ENCODE peak calls at places on chromosomes 1 and 21, in six cellular contexts. One of them, this sample, is unnamed.

GRCh38 chr1:228180271-228180987 is 14.8 kb downstream of the IBA57 start:
- DNase-seq in heart right ventricle: no peak
- DNase-seq in fibroblast of lung: no peak
- DNase-seq in lower lobe of right lung: no peak
- DNase-seq in MM.1S: peak; percentile 23
- DNase-seq in GM23338: peak; percentile 57
- DNase-seq in this sample: no peak

GRCh38 chr1:209565759-209566678 is 17.5 kb upstream of the CAMK1G start:
- DNase-seq in heart right ventricle: peak; percentile 50
- DNase-seq in fibroblast of lung: peak; percentile 82
- DNase-seq in MM.1S: peak; percentile 88
- DNase-seq in lower lobe of right lung: peak; percentile 76
- DNase-seq in GM23338: peak; percentile 98
- DNase-seq in this sample: peak; percentile 82

GRCh38 chr1:152513081-152513480 is 1.2 kb upstream of the CRCT1 start:
- DNase-seq in fibroblast of lung: no peak
- DNase-seq in heart right ventricle: no peak
- DNase-seq in lower lobe of right lung: no peak
- DNase-seq in MM.1S: no peak
- DNase-seq in GM23338: no peak
- DNase-seq in this sample: no peak

GRCh38 chr1:12040457-12041051 is 21.3 kb downstream of the MIIP start:
- DNase-seq in MM.1S: peak; percentile 42
- DNase-seq in lower lobe of right lung: no peak
- DNase-seq in GM23338: no peak
- DNase-seq in fibroblast of lung: peak; percentile 84
- DNase-seq in heart right ventricle: no peak
- DNase-seq in this sample: no peak

GRCh38 chr1:246072456-246072855 is 434.6 kb downstream of the SMYD3 start:
- DNase-seq in fibroblast of lung: no peak
- DNase-seq in heart right ventricle: no peak
- DNase-seq in GM23338: no peak
- DNase-seq in lower lobe of right lung: no peak
- DNase-seq in MM.1S: no peak
- DNase-seq in this sample: no peak

GRCh38 chr1:14467112-14467511 is 131.4 kb upstream of the KAZN start:
- DNase-seq in lower lobe of right lung: no peak
- DNase-seq in fibroblast of lung: no peak
- DNase-seq in GM23338: no peak
- DNase-seq in heart right ventricle: no peak
- DNase-seq in MM.1S: no peak
- DNase-seq in this sample: no peak

GRCh38 chr1:206575165-206575893 is 36.9 kb downstream of the EIF2D start:
- DNase-seq in lower lobe of right lung: peak; percentile 63
- DNase-seq in fibroblast of lung: peak; percentile 96
- DNase-seq in GM23338: peak; percentile 22
- DNase-seq in MM.1S: peak; percentile 87
- DNase-seq in heart right ventricle: no peak
- DNase-seq in this sample: no peak

GRCh38 chr21:31387560-31388186 is 43.6 kb upstream of the TIAM1 start:
- DNase-seq in GM23338: no peak
- DNase-seq in lower lobe of right lung: no peak
- DNase-seq in MM.1S: no peak
- DNase-seq in heart right ventricle: no peak
- DNase-seq in fibroblast of lung: no peak
- DNase-seq in this sample: no peak

GRCh38 chr1:60052634-60053033 is 20.9 kb downstream of the C1orf87 start:
- DNase-seq in GM23338: no peak
- DNase-seq in fibroblast of lung: no peak
- DNase-seq in heart right ventricle: no peak
- DNase-seq in MM.1S: no peak
- DNase-seq in lower lobe of right lung: no peak
- DNase-seq in this sample: no peak

GRCh38 chr1:149845416-149845815 is 54.0 kb upstream of the BOLA1 start:
- DNase-seq in heart right ventricle: no peak
- DNase-seq in fibroblast of lung: peak; percentile 3
- DNase-seq in GM23338: peak; percentile 81
- DNase-seq in MM.1S: peak; percentile 5
- DNase-seq in lower lobe of right lung: no peak
- DNase-seq in this sample: no peak

GRCh38 chr1:54887665-54888071 is 673 bp upstream of the DHCR24 start:
- DNase-seq in fibroblast of lung: no peak
- DNase-seq in MM.1S: no peak
- DNase-seq in lower lobe of right lung: peak; percentile 71
- DNase-seq in GM23338: no peak
- DNase-seq in heart right ventricle: no peak
- DNase-seq in this sample: no peak

GRCh38 chr1:169949139-169949538 is 55.4 kb upstream of the SCYL3 start:
- DNase-seq in lower lobe of right lung: no peak
- DNase-seq in heart right ventricle: no peak
- DNase-seq in fibroblast of lung: peak; percentile 49
- DNase-seq in MM.1S: no peak
- DNase-seq in GM23338: no peak
- DNase-seq in this sample: no peak
- H3K4me1 ChIP-seq in lower lobe of right lung: no peaks in the 10 kb centered on the region
- H3K4me1 ChIP-seq in heart right ventricle: no peaks in the 10 kb centered on the region
- H3K4me1 ChIP-seq in fibroblast of lung: no peaks in the 10 kb centered on the region
- H3K4me1 ChIP-seq in MM.1S: peaks cover 7% of the 10 kb centered on the region
- H3K4me1 ChIP-seq in GM23338: peaks cover 11% of the 10 kb centered on the region
- H3K4me1 ChIP-seq in this sample: no peaks in the 10 kb centered on the region

GRCh38 chr1:169106921-169107672 is 607 bp downstream of the ATP1B1 start:
- DNase-seq in GM23338: peak; percentile 52
- DNase-seq in heart right ventricle: peak; percentile 38
- DNase-seq in lower lobe of right lung: peak; percentile 61
- DNase-seq in MM.1S: peak; percentile 25
- DNase-seq in fibroblast of lung: peak; percentile 40
- DNase-seq in this sample: no peak

GRCh38 chr1:169108897-169109560 is 2.5 kb downstream of the ATP1B1 start:
- DNase-seq in MM.1S: no peak
- DNase-seq in heart right ventricle: no peak
- DNase-seq in fibroblast of lung: no peak
- DNase-seq in lower lobe of right lung: no peak
- DNase-seq in GM23338: peak; percentile 46
- DNase-seq in this sample: no peak

GRCh38 chr1:169106095-169106920 is at the start of gene ATP1B1:
- DNase-seq in fibroblast of lung: peak; percentile 74
- DNase-seq in lower lobe of right lung: peak; percentile 93
- DNase-seq in heart right ventricle: peak; percentile 89
- DNase-seq in MM.1S: peak; percentile 93
- DNase-seq in GM23338: peak; percentile 95
- DNase-seq in this sample: peak; percentile 94

GRCh38 chr1:169109561-169110134 is 3.2 kb downstream of the ATP1B1 start:
- DNase-seq in fibroblast of lung: peak; percentile 90
- DNase-seq in lower lobe of right lung: peak; percentile 59
- DNase-seq in GM23338: peak; percentile 28
- DNase-seq in MM.1S: no peak
- DNase-seq in heart right ventricle: no peak
- DNase-seq in this sample: no peak

DNA sequence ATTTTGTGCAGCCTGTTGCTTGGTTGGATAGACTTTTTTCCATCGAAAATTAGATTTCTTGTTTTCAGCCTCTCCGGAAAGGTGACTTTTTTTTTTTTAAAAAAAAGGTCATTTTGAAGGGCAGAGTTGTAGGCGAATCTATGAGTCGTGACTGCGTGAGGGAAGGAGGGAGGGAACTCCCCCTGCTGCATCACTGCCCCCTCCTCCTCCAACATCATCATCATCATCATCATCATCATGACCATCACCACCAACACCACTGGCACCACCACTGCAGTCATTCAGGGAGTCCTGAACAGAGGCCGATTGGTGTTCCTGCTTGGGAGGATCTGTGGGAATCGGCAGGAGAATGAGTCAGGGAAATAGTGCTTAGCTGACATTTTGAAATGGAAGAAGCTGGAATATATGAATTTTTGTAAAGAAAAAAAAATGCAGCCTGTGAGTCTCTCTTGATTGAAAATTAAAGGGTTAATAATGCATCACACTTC is 1.2 kb downstream of the ATP1B1 start:
- DNase-seq in GM23338: no peak
- DNase-seq in MM.1S: no peak
- DNase-seq in fibroblast of lung: peak; percentile 43
- DNase-seq in lower lobe of right lung: no peak
- DNase-seq in heart right ventricle: no peak
- DNase-seq in this sample: no peak
- H3K4me1 ChIP-seq in GM23338: peaks cover 46% of the 10 kb centered on the region
- H3K4me1 ChIP-seq in MM.1S: peaks cover 4% of the 10 kb centered on the region
- H3K4me1 ChIP-seq in fibroblast of lung: peaks cover 24% of the 10 kb centered on the region
- H3K4me1 ChIP-seq in lower lobe of right lung: peaks cover 66% of the 10 kb centered on the region
- H3K4me1 ChIP-seq in heart right ventricle: peaks cover 30% of the 10 kb centered on the region
- H3K4me1 ChIP-seq in this sample: no peaks in the 10 kb centered on the region

GRCh38 chr1:182278144-182279054 is 113.2 kb downstream of the GLUL start:
- DNase-seq in MM.1S: no peak
- DNase-seq in GM23338: no peak
- DNase-seq in heart right ventricle: no peak
- DNase-seq in lower lobe of right lung: no peak
- DNase-seq in fibroblast of lung: no peak
- DNase-seq in this sample: no peak
- H3K4me1 ChIP-seq in MM.1S: no peaks in the 10 kb centered on the region
- H3K4me1 ChIP-seq in GM23338: no peaks in the 10 kb centered on the region
- H3K4me1 ChIP-seq in heart right ventricle: no peaks in the 10 kb centered on the region
- H3K4me1 ChIP-seq in lower lobe of right lung: peaks cover 6% of the 10 kb centered on the region
- H3K4me1 ChIP-seq in fibroblast of lung: no peaks in the 10 kb centered on the region
- H3K4me1 ChIP-seq in this sample: no peaks in the 10 kb centered on the region

DNA sequence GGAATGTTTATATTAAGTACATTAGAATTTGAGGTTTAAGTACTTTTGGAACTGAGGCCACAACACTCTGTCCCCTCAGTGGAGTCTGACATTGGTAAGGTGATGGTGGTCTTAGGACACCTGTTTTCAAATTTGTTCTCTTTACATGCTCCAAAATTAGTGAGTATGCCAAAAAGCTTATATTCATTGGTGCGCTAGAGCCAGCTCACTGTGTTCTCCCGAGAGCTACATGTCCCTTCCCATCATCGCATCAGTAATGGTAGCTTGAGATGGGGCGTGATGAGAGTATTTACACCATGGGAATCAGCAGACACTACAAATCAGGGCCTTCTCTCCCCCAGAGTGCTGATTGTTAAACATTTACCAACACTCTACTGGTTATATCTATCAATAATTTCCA is 19.5 kb downstream of the ETS2 start:
- DNase-seq in fibroblast of lung: no peak
- DNase-seq in GM23338: no peak
- DNase-seq in lower lobe of right lung: no peak
- DNase-seq in MM.1S: no peak
- DNase-seq in heart right ventricle: no peak
- DNase-seq in this sample: no peak
- H3K4me1 ChIP-seq in fibroblast of lung: peaks cover 30% of the 10 kb centered on the region
- H3K4me1 ChIP-seq in GM23338: no peaks in the 10 kb centered on the region
- H3K4me1 ChIP-seq in lower lobe of right lung: peaks cover 56% of the 10 kb centered on the region
- H3K4me1 ChIP-seq in MM.1S: no peaks in the 10 kb centered on the region
- H3K4me1 ChIP-seq in heart right ventricle: peaks cover 27% of the 10 kb centered on the region
- H3K4me1 ChIP-seq in this sample: no peaks in the 10 kb centered on the region